ENCODE peak calls at places on chromosomes 13 and 19, in four cellular contexts. One of them, this sample, is unnamed.
A peak's percentile ranks its signal among the peaks of the same experiment; 100 is the strongest.

GRCh38 chr13:72342364-72342763 is 385.1 kb downstream of the MZT1 start:
- DNase-seq in uterus: no peak
- DNase-seq in H9: no peak
- DNase-seq in astrocyte of the spinal cord: no peak
- DNase-seq in this sample: no peak

GRCh38 chr13:29978211-29978610 is 127.8 kb upstream of the UBL3 start:
- DNase-seq in uterus: no peak
- DNase-seq in H9: no peak
- DNase-seq in astrocyte of the spinal cord: no peak
- DNase-seq in this sample: no peak

GRCh38 chr19:8615813-8616596 is 5.5 kb upstream of the ADAMTS10 start:
- DNase-seq in uterus: no peak
- DNase-seq in H9: peak; percentile 67
- DNase-seq in astrocyte of the spinal cord: peak; percentile 68
- DNase-seq in this sample: no peak

GRCh38 chr13:74067818-74068217 is 66.4 kb downstream of the KLF12 start:
- DNase-seq in uterus: no peak
- DNase-seq in H9: no peak
- DNase-seq in astrocyte of the spinal cord: no peak
- DNase-seq in this sample: no peak

GRCh38 chr13:40897058-40897457 is 107.6 kb downstream of the SLC25A15 start:
- DNase-seq in uterus: no peak
- DNase-seq in H9: no peak
- DNase-seq in astrocyte of the spinal cord: no peak
- DNase-seq in this sample: no peak

GRCh38 chr13:108786578-108787100 is 157.2 kb downstream of the MYO16 start:
- DNase-seq in uterus: no peak
- DNase-seq in H9: no peak
- DNase-seq in astrocyte of the spinal cord: no peak
- DNase-seq in this sample: no peak

GRCh38 chr19:28737021-28737525 is 475.9 kb downstream of the UQCRFS1 start:
- DNase-seq in uterus: no peak
- DNase-seq in H9: no peak
- DNase-seq in astrocyte of the spinal cord: peak; percentile 22
- DNase-seq in this sample: peak; percentile 15

GRCh38 chr13:36774895-36775294 is 44.1 kb upstream of the RFXAP start:
- DNase-seq in uterus: no peak
- DNase-seq in H9: no peak
- DNase-seq in astrocyte of the spinal cord: no peak
- DNase-seq in this sample: no peak

GRCh38 chr19:17095141-17095919 is 19.8 kb downstream of the MYO9B start:
- DNase-seq in uterus: peak; percentile 84
- DNase-seq in H9: no peak
- DNase-seq in astrocyte of the spinal cord: no peak
- DNase-seq in this sample: no peak

GRCh38 chr13:39107484-39108040 is 69.3 kb downstream of the NHLRC3 start:
- DNase-seq in uterus: no peak
- DNase-seq in H9: no peak
- DNase-seq in astrocyte of the spinal cord: no peak
- DNase-seq in this sample: no peak

GRCh38 chr19:5645409-5645808 is 22.5 kb downstream of the SAFB start:
- DNase-seq in uterus: no peak
- DNase-seq in H9: no peak
- DNase-seq in astrocyte of the spinal cord: no peak
- DNase-seq in this sample: no peak

GRCh38 chr13:94030415-94031119 is 448.9 kb downstream of the DCT start:
- DNase-seq in uterus: no peak
- DNase-seq in H9: no peak
- DNase-seq in astrocyte of the spinal cord: no peak
- DNase-seq in this sample: no peak

GRCh38 chr19:30229524-30230174 is 142.5 kb upstream of the ZNF536 start:
- DNase-seq in uterus: no peak
- DNase-seq in H9: no peak
- DNase-seq in astrocyte of the spinal cord: no peak
- DNase-seq in this sample: no peak

GRCh38 chr13:111568290-111568689 is 247.8 kb downstream of the TEX29 start:
- DNase-seq in uterus: no peak
- DNase-seq in H9: no peak
- DNase-seq in astrocyte of the spinal cord: no peak
- DNase-seq in this sample: no peak

GRCh38 chr19:40416918-40417713 is 3.9 kb upstream of the PRX start:
- DNase-seq in uterus: no peak
- DNase-seq in H9: no peak
- DNase-seq in astrocyte of the spinal cord: no peak
- DNase-seq in this sample: no peak

DNA sequence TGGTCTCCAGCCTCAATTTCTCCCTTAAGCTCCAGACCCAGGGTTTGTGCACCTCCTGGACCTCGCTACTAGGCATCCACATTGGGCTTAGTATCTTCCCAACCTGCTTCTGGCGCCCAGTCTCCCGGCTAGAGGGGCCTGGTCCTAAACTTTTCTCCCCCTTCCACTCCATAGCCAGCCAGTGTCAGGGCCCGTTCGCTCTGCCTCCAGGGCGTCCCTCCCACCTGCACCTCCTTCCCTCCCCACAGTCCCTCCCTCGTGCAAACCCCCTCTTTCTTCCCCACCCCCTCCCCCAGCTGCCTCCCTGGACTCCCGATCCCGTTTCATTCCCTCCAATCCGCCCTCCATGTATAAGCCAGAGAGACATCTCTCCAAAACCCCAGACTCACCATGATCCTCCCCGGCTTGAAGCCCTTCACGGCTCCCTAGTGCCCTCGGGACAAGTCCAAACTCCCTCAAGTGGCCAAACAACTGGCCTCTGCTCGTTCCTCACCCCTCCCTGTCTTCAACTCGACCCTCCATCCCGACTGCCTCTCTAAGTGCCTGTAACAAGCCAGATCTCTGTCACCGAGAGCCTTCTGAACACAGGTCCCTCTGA is 1.0 kb upstream of the SAMD4B start:
- DNase-seq in uterus: no peak
- DNase-seq in H9: peak; percentile 58
- DNase-seq in astrocyte of the spinal cord: no peak
- DNase-seq in this sample: no peak
- TF ChIP-seq CTCF in uterus: no peak
- TF ChIP-seq CTCF in H9: no peak
- TF ChIP-seq CTCF in astrocyte of the spinal cord: peak; percentile 31
- TF ChIP-seq CTCF in this sample: no peak

GRCh38 chr13:45742985-45743384 is 40.9 kb downstream of the CBY2 start:
- DNase-seq in uterus: no peak
- DNase-seq in H9: no peak
- DNase-seq in astrocyte of the spinal cord: no peak
- DNase-seq in this sample: no peak

GRCh38 chr13:45737571-45738002 is 35.5 kb downstream of the CBY2 start:
- DNase-seq in uterus: no peak
- DNase-seq in H9: peak; percentile 65
- DNase-seq in astrocyte of the spinal cord: no peak
- DNase-seq in this sample: no peak
- TF ChIP-seq CTCF in uterus: no peak
- TF ChIP-seq CTCF in H9: peak; percentile 66
- TF ChIP-seq CTCF in astrocyte of the spinal cord: peak; percentile 27
- TF ChIP-seq CTCF in this sample: no peak

GRCh38 chr19:35045667-35046300 is 4.3 kb downstream of the HPN start:
- DNase-seq in uterus: no peak
- DNase-seq in H9: peak; percentile 73
- DNase-seq in astrocyte of the spinal cord: no peak
- DNase-seq in this sample: no peak
- TF ChIP-seq CTCF in uterus: no peak
- TF ChIP-seq CTCF in H9: peak; percentile 59
- TF ChIP-seq CTCF in astrocyte of the spinal cord: peak; percentile 48
- TF ChIP-seq CTCF in this sample: peak; percentile 24

GRCh38 chr13:42229287-42229686 is 42.7 kb upstream of the AKAP11 start:
- DNase-seq in uterus: no peak
- DNase-seq in H9: no peak
- DNase-seq in astrocyte of the spinal cord: no peak
- DNase-seq in this sample: no peak
- TF ChIP-seq CTCF in uterus: no peak
- TF ChIP-seq CTCF in H9: no peak
- TF ChIP-seq CTCF in astrocyte of the spinal cord: no peak
- TF ChIP-seq CTCF in this sample: no peak

GRCh38 chr19:52189745-52190678 is at the start of gene PPP2R1A:
- DNase-seq in uterus: peak; percentile 99
- DNase-seq in H9: peak; percentile 100
- DNase-seq in astrocyte of the spinal cord: peak; percentile 100
- DNase-seq in this sample: peak; percentile 100

GRCh38 chr19:52190679-52191293 is 934 bp downstream of the PPP2R1A start:
- DNase-seq in uterus: peak; percentile 21
- DNase-seq in H9: no peak
- DNase-seq in astrocyte of the spinal cord: no peak
- DNase-seq in this sample: no peak

GRCh38 chr19:52187407-52187806 is 2.4 kb upstream of the PPP2R1A start:
- DNase-seq in uterus: no peak
- DNase-seq in H9: no peak
- DNase-seq in astrocyte of the spinal cord: no peak
- DNase-seq in this sample: no peak

GRCh38 chr19:52191374-52191773 is 1.5 kb downstream of the PPP2R1A start:
- DNase-seq in uterus: no peak
- DNase-seq in H9: no peak
- DNase-seq in astrocyte of the spinal cord: no peak
- DNase-seq in this sample: no peak

GRCh38 chr19:52188822-52189744 is 769 bp upstream of the PPP2R1A start:
- DNase-seq in uterus: no peak
- DNase-seq in H9: no peak
- DNase-seq in astrocyte of the spinal cord: no peak
- DNase-seq in this sample: no peak
- TF ChIP-seq CTCF in uterus: no peak
- TF ChIP-seq CTCF in H9: no peak
- TF ChIP-seq CTCF in astrocyte of the spinal cord: no peak
- TF ChIP-seq CTCF in this sample: peak; percentile 2

DNA sequence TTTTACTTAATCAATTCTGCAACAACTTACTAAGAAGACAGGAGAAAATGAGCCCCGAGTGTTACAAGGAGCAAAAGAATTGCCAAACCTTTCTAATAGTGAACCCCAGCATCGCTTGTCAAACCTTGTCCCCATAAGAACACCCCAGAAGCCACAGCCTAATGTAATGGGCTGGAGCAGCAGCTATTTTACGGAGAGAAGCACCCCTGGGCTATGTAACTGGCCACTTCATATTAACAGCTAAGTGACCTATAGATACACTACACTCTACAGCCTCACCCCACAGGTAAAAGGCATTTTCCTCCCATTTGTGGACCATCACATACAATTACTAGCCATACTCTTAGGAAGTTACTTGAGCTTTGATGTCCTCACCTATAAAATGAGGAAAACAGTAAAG is 27.3 kb upstream of the CPB2 start:
- DNase-seq in uterus: no peak
- DNase-seq in H9: no peak
- DNase-seq in astrocyte of the spinal cord: no peak
- DNase-seq in this sample: no peak
- TF ChIP-seq CTCF in uterus: no peak
- TF ChIP-seq CTCF in H9: no peak
- TF ChIP-seq CTCF in astrocyte of the spinal cord: no peak
- TF ChIP-seq CTCF in this sample: no peak

DNA sequence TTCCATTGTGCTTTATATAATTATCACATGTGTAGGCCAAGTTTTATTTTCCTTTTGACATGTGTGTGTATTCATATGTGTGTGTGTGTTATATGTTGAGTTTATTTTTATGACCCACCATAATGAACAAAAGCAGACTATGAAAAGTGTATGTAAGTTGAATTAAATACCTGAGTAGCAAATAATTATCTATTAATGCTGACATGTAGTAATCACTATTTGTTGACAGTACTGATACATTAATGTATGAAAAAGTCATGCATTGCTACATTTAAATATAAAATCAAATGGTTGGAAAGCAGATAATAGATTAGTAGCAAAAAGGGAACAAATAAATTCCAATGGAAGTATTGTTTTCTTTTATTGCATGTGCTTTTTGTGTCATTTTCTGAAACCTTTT is 1948.5 kb upstream of the PCDH20 start:
- DNase-seq in uterus: no peak
- DNase-seq in H9: no peak
- DNase-seq in astrocyte of the spinal cord: no peak
- DNase-seq in this sample: no peak
- TF ChIP-seq CTCF in uterus: no peak
- TF ChIP-seq CTCF in H9: no peak
- TF ChIP-seq CTCF in astrocyte of the spinal cord: no peak
- TF ChIP-seq CTCF in this sample: no peak

GRCh38 chr19:48895226-48895625 is 3.3 kb downstream of the TULP2 start:
- DNase-seq in uterus: no peak
- DNase-seq in H9: no peak
- DNase-seq in astrocyte of the spinal cord: no peak
- DNase-seq in this sample: no peak

GRCh38 chr19:48900477-48901452 is 653 bp downstream of the NUCB1 start:
- DNase-seq in uterus: no peak
- DNase-seq in H9: no peak
- DNase-seq in astrocyte of the spinal cord: peak; percentile 55
- DNase-seq in this sample: no peak

GRCh38 chr19:48897181-48897580 is 1.4 kb downstream of the TULP2 start:
- DNase-seq in uterus: no peak
- DNase-seq in H9: no peak
- DNase-seq in astrocyte of the spinal cord: no peak
- DNase-seq in this sample: no peak

GRCh38 chr19:48896191-48896720 is 2.3 kb downstream of the TULP2 start:
- DNase-seq in uterus: peak; percentile 81
- DNase-seq in H9: peak; percentile 94
- DNase-seq in astrocyte of the spinal cord: peak; percentile 24
- DNase-seq in this sample: no peak

GRCh38 chr19:48899781-48900476 is at the start of gene NUCB1:
- DNase-seq in uterus: peak; percentile 100
- DNase-seq in H9: peak; percentile 99
- DNase-seq in astrocyte of the spinal cord: peak; percentile 99
- DNase-seq in this sample: peak; percentile 96
- TF ChIP-seq CTCF in uterus: peak; percentile 26
- TF ChIP-seq CTCF in H9: peak; percentile 24
- TF ChIP-seq CTCF in astrocyte of the spinal cord: peak; percentile 28
- TF ChIP-seq CTCF in this sample: peak; percentile 29

GRCh38 chr19:49946415-49946814 is 14.6 kb downstream of the SIGLEC11 start:
- DNase-seq in uterus: no peak
- DNase-seq in H9: no peak
- DNase-seq in astrocyte of the spinal cord: no peak
- DNase-seq in this sample: no peak

GRCh38 chr19:49939721-49940481 is 10.6 kb upstream of the NUP62 start:
- DNase-seq in uterus: no peak
- DNase-seq in H9: no peak
- DNase-seq in astrocyte of the spinal cord: no peak
- DNase-seq in this sample: no peak

GRCh38 chr19:49938662-49939061 is 9.4 kb upstream of the NUP62 start:
- DNase-seq in uterus: no peak
- DNase-seq in H9: no peak
- DNase-seq in astrocyte of the spinal cord: no peak
- DNase-seq in this sample: no peak

GRCh38 chr19:49936549-49936948 is 7.2 kb upstream of the NUP62 start:
- DNase-seq in uterus: no peak
- DNase-seq in H9: no peak
- DNase-seq in astrocyte of the spinal cord: no peak
- DNase-seq in this sample: no peak

DNA sequence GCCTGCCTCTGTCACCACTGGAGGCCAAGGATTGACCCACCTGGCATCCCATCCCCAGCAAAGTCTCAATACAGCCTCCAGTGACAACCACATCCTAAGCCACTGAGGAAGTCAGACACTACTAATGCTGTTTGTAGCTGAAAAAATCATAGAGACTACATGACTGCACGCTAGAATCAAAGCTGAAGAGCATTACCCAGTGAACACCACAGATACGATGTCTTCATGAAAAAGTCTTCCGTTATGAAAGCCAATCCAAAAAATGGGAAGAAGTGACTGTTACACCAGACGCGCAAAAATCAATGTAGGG is 11.1 kb upstream of the NUP62 start:
- DNase-seq in uterus: no peak
- DNase-seq in H9: no peak
- DNase-seq in astrocyte of the spinal cord: no peak
- DNase-seq in this sample: no peak
- TF ChIP-seq CTCF in uterus: no peak
- TF ChIP-seq CTCF in H9: no peak
- TF ChIP-seq CTCF in astrocyte of the spinal cord: no peak
- TF ChIP-seq CTCF in this sample: no peak

GRCh38 chr19:42217522-42218442 is at the start of gene DEDD2:
- DNase-seq in uterus: peak; percentile 99
- DNase-seq in H9: peak; percentile 97
- DNase-seq in astrocyte of the spinal cord: peak; percentile 96
- DNase-seq in this sample: peak; percentile 93
- TF ChIP-seq CTCF in uterus: no peak
- TF ChIP-seq CTCF in H9: no peak
- TF ChIP-seq CTCF in astrocyte of the spinal cord: no peak
- TF ChIP-seq CTCF in this sample: no peak

This sample was measured in AG09319.